ENCODE peak calls at places on chromosome 11, in four cellular contexts. W, I, A and D are unnamed samples.

GRCh38 chr11:2797181-2797711 is 88.3 kb downstream of the CDKN1C start:
- DNase-seq in W (no peak), I (no peak), A (no peak), D (no peak)

GRCh38 chr11:96205460-96205809 is 137.6 kb downstream of the MAML2 start:
- DNase-seq in W (no peak), I (no peak), A (no peak), D (no peak)

GRCh38 chr11:65288706-65289536 is 25.7 kb upstream of the CDC42EP2 start:
- DNase-seq in W (no peak), I (no peak), A (no peak), D (no peak)

GRCh38 chr11:111455291-111456085 is 56.7 kb downstream of the BTG4 start:
- DNase-seq in W (no peak), I (no peak), A (no peak), D (no peak)

GRCh38 chr11:32400196-32400595 is 35.1 kb downstream of the WT1 start:
- DNase-seq in W (no peak), I (no peak), A (no peak), D (no peak)

GRCh38 chr11:1054143-1055108 is 17.9 kb upstream of the MUC6 start:
- DNase-seq in W (no peak), I (peak; percentile 7), A (no peak), D (no peak)

GRCh38 chr11:13010737-13011342 is 1.7 kb downstream of the RASSF10 start:
- DNase-seq in W (peak; percentile 50), I (peak; percentile 50), A (no peak), D (no peak)

GRCh38 chr11:133900176-133901105 is 55.1 kb upstream of the SPATA19 start:
- DNase-seq in W (no peak), I (no peak), A (no peak), D (no peak)

GRCh38 chr11:12845739-12846358 is 163.3 kb upstream of the RASSF10 start:
- DNase-seq in W (no peak), I (peak; percentile 35), A (no peak), D (peak; percentile 91)

GRCh38 chr11:48002565-48002964 is 22.2 kb downstream of the PTPRJ start:
- DNase-seq in W (no peak), I (no peak), A (no peak), D (peak; percentile 50)

GRCh38 chr11:69859275-69859934 is 40.2 kb upstream of the FGF3 start:
- DNase-seq in W (no peak), I (no peak), A (no peak), D (no peak)

GRCh38 chr11:121930004-121930965 is 185.7 kb downstream of the BLID start:
- DNase-seq in W (peak; percentile 36), I (peak; percentile 25), A (no peak), D (peak; percentile 8)

GRCh38 chr11:27083241-27083640 is 42.6 kb downstream of the BBOX1 start:
- DNase-seq in W (no peak), I (no peak), A (no peak), D (no peak)

GRCh38 chr11:60871378-60872061 is 4.2 kb downstream of the ZP1 start:
- DNase-seq in W (no peak), I (no peak), A (no peak), D (no peak)

GRCh38 chr11:32312865-32313403 is 122.4 kb downstream of the WT1 start:
- DNase-seq in W (peak; percentile 72), I (no peak), A (peak; percentile 81), D (no peak)

GRCh38 chr11:77710358-77710757 is 72.8 kb upstream of the CLNS1A start:
- DNase-seq in W (peak; percentile 6), I (no peak), A (no peak), D (no peak)

GRCh38 chr11:74749127-74749964 is 697 bp downstream of the RNF169 start:
- DNase-seq in W (peak; percentile 53), I (peak; percentile 54), A (peak; percentile 93), D (no peak)

GRCh38 chr11:6598555-6598954 is 4.9 kb downstream of the RRP8 start:
- DNase-seq in W (no peak), I (no peak), A (no peak), D (no peak)

GRCh38 chr11:78883506-78883905 is 308.8 kb upstream of the NARS2 start:
- DNase-seq in W (no peak), I (no peak), A (no peak), D (no peak)

GRCh38 chr11:65279713-65280459 is 18.1 kb downstream of the POLA2 start:
- DNase-seq in W (peak; percentile 75), I (no peak), A (no peak), D (no peak)

GRCh38 chr11:118521892-118522311 is 5.4 kb upstream of the TTC36 start:
- DNase-seq in W (no peak), I (no peak), A (no peak), D (no peak)

GRCh38 chr11:18294862-18295261 is 27.1 kb downstream of the HPS5 start:
- DNase-seq in W (no peak), I (no peak), A (no peak), D (no peak)

GRCh38 chr11:111352935-111353695 is 26.0 kb downstream of the POU2AF1 start:
- DNase-seq in W (no peak), I (no peak), A (no peak), D (no peak)

GRCh38 chr11:111105566-111105965 is 140.0 kb upstream of the POU2AF2 start:
- DNase-seq in W (no peak), I (no peak), A (no peak), D (no peak)

GRCh38 chr11:19306570-19306969 is 65.8 kb upstream of the E2F8 start:
- DNase-seq in W (no peak), I (no peak), A (no peak), D (no peak)

GRCh38 chr11:28514391-28514790 is 406.2 kb downstream of the METTL15 start:
- DNase-seq in W (no peak), I (no peak), A (no peak), D (no peak)

GRCh38 chr11:13963169-13963948 is 836 bp downstream of the SPON1 start:
- DNase-seq in W (no peak), I (peak; percentile 58), A (no peak), D (no peak)

GRCh38 chr11:57340228-57340627 is 2.1 kb downstream of the P2RX3 start:
- DNase-seq in W (no peak), I (peak; percentile 81), A (peak; percentile 33), D (no peak)

GRCh38 chr11:109964487-109964886 is 128.7 kb upstream of the ZC3H12C start:
- DNase-seq in W (no peak), I (no peak), A (no peak), D (no peak)